ENCODE peak calls at places on chromosomes 7 and 10, in five cellular contexts. U is tibial artery, N is ovary, C is prostate gland, D is fibroblast of lung. Y is an unnamed sample.

GRCh38 chr10:49375611-49376010 is 20.3 kb downstream of the DRGX start:
- DNase-seq in U (no peak), N (no peak), C (no peak), D (no peak), Y (no peak)

GRCh38 chr10:79346388-79347225 is 662 bp upstream of the PPIF start:
- DNase-seq in U (no peak), N (peak; percentile 61), C (no peak), D (no peak), Y (no peak)

GRCh38 chr10:78802866-78803265 is 265.9 kb upstream of the ZMIZ1 start:
- DNase-seq in U (peak; percentile 68), N (peak; percentile 72), C (peak; percentile 53), D (peak; percentile 74), Y (peak; percentile 56)

GRCh38 chr10:27601937-27602538 is 97.9 kb downstream of the RAB18 start:
- DNase-seq in U (no peak), N (no peak), C (no peak), D (no peak), Y (no peak)

GRCh38 chr10:130054021-130054420 is 56.6 kb downstream of the C10orf143 start:
- DNase-seq in U (no peak), N (no peak), C (no peak), D (no peak), Y (no peak)

GRCh38 chr7:41993173-41993867 is 243.7 kb downstream of the GLI3 start:
- DNase-seq in U (no peak), N (peak; percentile 31), C (no peak), D (peak; percentile 89), Y (no peak)

GRCh38 chr10:93006435-93007039 is 54.1 kb upstream of the CYP26C1 start:
- DNase-seq in U (no peak), N (no peak), C (peak; percentile 12), D (peak; percentile 76), Y (peak; percentile 57)

GRCh38 chr7:148337166-148337565 is 253.4 kb upstream of the C7orf33 start:
- DNase-seq in U (no peak), N (no peak), C (no peak), D (no peak), Y (peak; percentile 19)

GRCh38 chr7:32586291-32587221 is 91.3 kb downstream of the AVL9 start:
- DNase-seq in U (no peak), N (no peak), C (no peak), D (peak; percentile 98), Y (peak; percentile 61)

GRCh38 chr10:11986593-11987216 is 55.9 kb downstream of the UPF2 start:
- DNase-seq in U (peak; percentile 82), N (peak; percentile 81), C (peak; percentile 76), D (peak; percentile 88), Y (peak; percentile 78)

GRCh38 chr7:132547806-132548205 is 28.5 kb downstream of the PLXNA4 start:
- DNase-seq in U (no peak), N (no peak), C (no peak), D (no peak), Y (no peak)

GRCh38 chr10:48322017-48322416 is 15.5 kb downstream of the MAPK8 start:
- DNase-seq in U (no peak), N (no peak), C (no peak), D (no peak), Y (no peak)

GRCh38 chr7:95525503-95525902 is 39.8 kb downstream of the ASB4 start:
- DNase-seq in U (no peak), N (no peak), C (no peak), D (no peak), Y (no peak)

GRCh38 chr10:33193867-33194521 is 140.5 kb downstream of the NRP1 start:
- DNase-seq in U (peak; percentile 64), N (no peak), C (peak; percentile 9), D (peak; percentile 90), Y (peak; percentile 84)

GRCh38 chr7:35482231-35482630 is 212.7 kb downstream of the HERPUD2 start:
- DNase-seq in U (no peak), N (no peak), C (no peak), D (no peak), Y (no peak)

GRCh38 chr7:88226886-88227516 is 7.2 kb upstream of the SRI start:
- DNase-seq in U (no peak), N (no peak), C (no peak), D (peak; percentile 90), Y (peak; percentile 98)

GRCh38 chr10:62961951-62962523 is 145.9 kb upstream of the EGR2 start:
- DNase-seq in U (no peak), N (no peak), C (no peak), D (peak; percentile 9), Y (no peak)

GRCh38 chr10:63505562-63505961 is 15.6 kb upstream of the REEP3 start:
- DNase-seq in U (no peak), N (no peak), C (no peak), D (no peak), Y (no peak)

GRCh38 chr7:117472335-117472734 is 7.5 kb upstream of the CFTR start:
- DNase-seq in U (no peak), N (no peak), C (no peak), D (no peak), Y (no peak)

GRCh38 chr7:91079491-91079890 is 184.7 kb upstream of the FZD1 start:
- DNase-seq in U (no peak), N (no peak), C (no peak), D (peak; percentile 66), Y (no peak)

GRCh38 chr7:8284606-8285005 is 22.6 kb upstream of the ICA1 start:
- DNase-seq in U (no peak), N (no peak), C (peak; percentile 81), D (no peak), Y (no peak)

GRCh38 chr10:27449571-27449970 is 54.5 kb upstream of the RAB18 start:
- DNase-seq in U (no peak), N (no peak), C (no peak), D (no peak), Y (no peak)

GRCh38 chr10:60291354-60291930 is 98.2 kb downstream of the ANK3 start:
- DNase-seq in U (no peak), N (no peak), C (no peak), D (peak; percentile 32), Y (no peak)

GRCh38 chr10:103849880-103850571 is 5.3 kb downstream of the SH3PXD2A start:
- DNase-seq in U (peak; percentile 58), N (no peak), C (no peak), D (peak; percentile 94), Y (peak; percentile 91)

GRCh38 chr7:20785211-20786048 is 1.3 kb downstream of the SP8 start:
- DNase-seq in U (no peak), N (no peak), C (peak; percentile 43), D (no peak), Y (no peak)

GRCh38 chr7:97506728-97507127 is 225.2 kb upstream of the TAC1 start:
- DNase-seq in U (no peak), N (no peak), C (no peak), D (no peak), Y (no peak)

GRCh38 chr10:13092446-13093102 is 7.4 kb upstream of the OPTN start:
- DNase-seq in U (no peak), N (no peak), C (no peak), D (no peak), Y (no peak)

GRCh38 chr7:126411821-126412383 is 840.8 kb downstream of the GRM8 start:
- DNase-seq in U (no peak), N (no peak), C (no peak), D (no peak), Y (no peak)

GRCh38 chr7:39453743-39454355 is 112.4 kb upstream of the YAE1 start:
- DNase-seq in U (no peak), N (no peak), C (no peak), D (peak; percentile 63), Y (peak; percentile 59)

GRCh38 chr7:1668932-1669485 is 1.1 kb upstream of the ELFN1 start:
- DNase-seq in U (peak; percentile 5), N (no peak), C (no peak), D (peak; percentile 8), Y (peak; percentile 19)
- H3K27me3 ChIP-seq in U (peaks cover 98% of the 10 kb centered on the region), N (peaks cover 17% of the 10 kb centered on the region), C (peaks cover 20% of the 10 kb centered on the region), D (peaks cover 17% of the 10 kb centered on the region), Y (peaks cover 22% of the 10 kb centered on the region)

DNA sequence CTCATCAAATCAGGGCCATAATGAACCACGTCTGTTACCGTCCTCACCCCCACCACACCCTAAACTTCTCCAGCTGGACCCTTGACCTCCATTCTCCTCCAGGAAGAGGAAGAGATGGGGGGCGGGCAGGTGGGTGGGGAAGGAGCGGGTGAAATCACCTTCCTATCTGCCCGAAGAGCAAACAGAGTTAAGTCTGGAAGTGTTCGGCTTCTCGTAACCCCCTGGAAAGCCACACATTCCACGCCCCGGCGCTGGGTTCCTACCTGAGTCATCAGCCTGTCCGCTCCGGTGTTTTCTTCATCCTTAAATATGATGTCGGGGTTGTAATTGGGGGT is 736 bp downstream of the SHH start:
- DNase-seq in U (no peak), N (no peak), C (no peak), D (no peak), Y (peak; percentile 23)
- H3K4me3 ChIP-seq in U (no peak overlapping the region), N (no peak overlapping the region), C (peak overlapping the region; percentile 11), D (no peak overlapping the region), Y (no peak overlapping the region)

GRCh38 chr10:124279298-124279697 is 139.4 kb downstream of the OAT start:
- DNase-seq in U (no peak), N (no peak), C (no peak), D (no peak), Y (no peak)
- TF ChIP-seq CTCF in U (no peak), N (no peak), C (no peak), D (no peak), Y (no peak)

DNA sequence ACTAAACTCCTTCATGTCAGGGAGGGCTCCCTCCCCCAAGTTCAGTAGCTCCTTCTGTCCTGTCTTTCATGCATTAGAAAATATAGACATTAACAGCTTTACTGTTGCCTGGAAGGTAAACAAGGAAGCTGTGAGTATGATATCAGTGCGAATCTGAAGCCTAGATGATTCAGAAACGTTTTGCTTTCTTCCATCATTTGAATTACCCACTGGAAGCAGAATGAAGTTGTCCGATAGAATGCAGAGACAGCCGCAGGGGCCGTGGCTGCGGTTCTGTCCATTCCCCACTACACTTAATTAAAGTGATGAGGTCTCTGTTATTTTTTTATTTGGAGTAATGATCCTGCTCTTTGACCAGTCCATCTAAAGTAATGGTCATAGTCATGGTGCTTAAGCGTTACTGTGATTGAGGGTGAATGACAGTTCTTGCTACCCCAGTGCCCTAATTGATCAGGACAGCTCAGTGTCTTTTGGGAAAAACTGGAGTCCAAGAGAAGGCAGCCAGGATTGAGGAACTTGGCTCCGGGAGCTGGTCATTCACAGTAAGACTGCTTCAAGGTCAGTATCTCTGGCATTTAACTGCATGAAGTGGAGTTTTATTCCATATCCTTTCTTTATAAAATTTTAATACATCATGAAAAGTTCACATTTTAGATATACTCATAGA is 69.9 kb downstream of the PTPRE start:
- DNase-seq in U (no peak), N (no peak), C (no peak), D (no peak), Y (peak; percentile 44)
- H3K27me3 ChIP-seq in U (no peaks in the 10 kb centered on the region), N (no peaks in the 10 kb centered on the region), C (no peaks in the 10 kb centered on the region), D (no peaks in the 10 kb centered on the region), Y (no peaks in the 10 kb centered on the region)

GRCh38 chr7:140640060-140640611 is 477 bp downstream of the DENND2A start:
- DNase-seq in U (peak; percentile 25), N (peak; percentile 73), C (no peak), D (peak; percentile 44), Y (no peak)
- H3K4me3 ChIP-seq in U (peak overlapping the region; percentile 43), N (peak overlapping the region; percentile 62), C (peak overlapping the region; percentile 50), D (peak overlapping the region; percentile 88), Y (peak overlapping the region; percentile 20)

GRCh38 chr10:24552346-24553016 is 171.2 kb downstream of the ARHGAP21 start:
- DNase-seq in U (no peak), N (no peak), C (peak; percentile 54), D (no peak), Y (peak; percentile 87)
- TF ChIP-seq CTCF in U (no peak), N (no peak), C (peak; percentile 31), D (peak; percentile 35), Y (peak; percentile 75)